ENCODE peak calls at places on chromosomes 6 and 20, in nine cellular contexts. F is hepatocyte; G is CD4-positive, alpha-beta memory T cell; Z is ascending aorta; H is GM23338; U is heart left ventricle; S is K562; V is ovary; W is body of pancreas. Q is an unnamed sample.

GRCh38 chr6:15062311-15063252 is 183.3 kb upstream of the JARID2 start:
- DNase-seq in V (no peak), F (peak; percentile 32), H (no peak), W (no peak), U (no peak), Z (no peak), G (no peak), S (peak; percentile 85), Q (no peak)

GRCh38 chr6:137970368-137970767 is 103.3 kb downstream of the TNFAIP3 start:
- DNase-seq in Z (no peak), G (no peak), S (peak; percentile 72), V (no peak), U (no peak), F (no peak), W (no peak), H (no peak), Q (no peak)

GRCh38 chr6:130825772-130826441 is 1.3 kb upstream of the SMLR1 start:
- DNase-seq in W (no peak), H (peak; percentile 62), S (no peak), Z (no peak), G (no peak), V (no peak), F (no peak), U (no peak), Q (no peak)

GRCh38 chr6:163427498-163428254 is 13.2 kb downstream of the QKI start:
- DNase-seq in W (no peak), V (no peak), U (no peak), S (peak; percentile 24), Z (no peak), F (peak; percentile 53), G (peak; percentile 12), H (peak; percentile 63), Q (no peak)

GRCh38 chr20:57977141-57977540 is 251.3 kb downstream of the ANKRD60 start:
- DNase-seq in V (no peak), W (no peak), H (no peak), F (no peak), Z (no peak), U (peak; percentile 46), G (no peak), S (no peak), Q (no peak)

GRCh38 chr6:165717732-165718465 is 54.9 kb upstream of the PDE10A start:
- DNase-seq in W (no peak), H (no peak), Z (no peak), S (no peak), G (no peak), F (no peak), V (no peak), U (no peak), Q (no peak)

GRCh38 chr20:36304786-36305495 is 1.2 kb upstream of the DLGAP4 start:
- DNase-seq in H (no peak), G (no peak), V (no peak), F (no peak), Z (no peak), W (no peak), U (no peak), S (no peak), Q (no peak)

GRCh38 chr6:64522859-64523258 is 887.3 kb downstream of the PHF3 start:
- DNase-seq in Z (no peak), G (no peak), V (no peak), W (no peak), F (no peak), S (no peak), U (no peak), H (peak; percentile 5), Q (no peak)

GRCh38 chr20:1005452-1006027 is 3.4 kb upstream of the RSPO4 start:
- DNase-seq in G (peak; percentile 5), U (no peak), H (peak; percentile 92), S (peak; percentile 71), W (peak; percentile 18), V (no peak), Z (no peak), F (peak; percentile 67), Q (peak; percentile 24)

GRCh38 chr6:76861403-76861802 is 601.9 kb downstream of the HTR1B start:
- DNase-seq in U (no peak), V (peak; percentile 15), F (peak; percentile 49), W (peak; percentile 38), H (peak; percentile 78), G (no peak), Z (no peak), S (no peak), Q (no peak)

GRCh38 chr6:22717906-22718305 is 148.5 kb downstream of the HDGFL1 start:
- DNase-seq in U (no peak), W (peak; percentile 28), S (no peak), G (no peak), H (no peak), Z (no peak), V (no peak), F (peak; percentile 11), Q (peak; percentile 40)

GRCh38 chr6:34658605-34659218 is 37.9 kb downstream of the ILRUN start:
- DNase-seq in V (no peak), G (no peak), Z (no peak), H (no peak), W (no peak), U (no peak), F (no peak), S (no peak), Q (no peak)

DNA sequence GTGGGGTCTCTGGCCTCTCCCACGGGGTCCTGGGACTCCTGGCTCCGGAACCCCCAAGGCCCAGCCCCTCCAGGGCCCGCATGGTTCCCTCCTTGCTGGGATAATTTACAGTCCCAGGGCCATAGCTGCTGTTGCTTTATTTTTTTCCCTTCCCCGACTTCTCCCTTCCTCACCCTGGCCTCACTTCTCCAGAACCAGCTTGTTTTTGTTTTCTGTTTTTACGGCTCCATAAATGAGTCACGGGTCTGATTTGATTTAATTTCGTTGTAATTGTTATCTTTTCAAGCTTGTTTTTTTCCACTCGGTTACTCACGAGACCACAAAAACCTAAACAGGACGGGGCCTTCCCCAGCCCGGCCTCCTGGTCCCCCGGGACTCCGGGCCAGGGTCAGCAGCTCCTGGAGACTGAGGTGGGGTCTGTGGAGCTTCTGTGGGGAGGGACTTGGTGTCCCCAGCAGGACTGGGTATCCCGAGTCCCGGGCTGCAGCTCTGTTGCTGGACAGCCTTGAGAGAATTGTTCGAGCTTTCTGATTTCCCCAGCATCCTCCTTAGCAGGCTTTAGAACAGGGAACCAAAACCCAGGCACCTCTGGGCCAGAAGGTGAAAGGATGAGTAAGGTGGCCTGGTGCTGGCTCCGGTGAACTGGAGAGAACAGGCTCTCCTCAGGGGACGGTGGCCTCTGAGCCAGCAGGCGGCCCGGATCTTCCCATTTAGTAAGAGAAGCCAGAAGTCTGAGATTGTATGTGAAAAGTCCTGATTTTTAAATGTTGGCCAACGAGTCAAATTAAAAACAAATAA is 94.9 kb downstream of the CEBPB start:
- DNase-seq in F (no peak), U (no peak), W (no peak), Z (no peak), H (no peak), S (no peak), G (no peak), V (peak; percentile 68), Q (no peak)
- H3K4me1 ChIP-seq in F (peaks cover 28% of the 10 kb centered on the region), U (peaks cover 65% of the 10 kb centered on the region), W (peaks cover 13% of the 10 kb centered on the region), Z (peaks cover 21% of the 10 kb centered on the region), H (no peaks in the 10 kb centered on the region), S (peaks cover 43% of the 10 kb centered on the region), G (peaks cover 6% of the 10 kb centered on the region), V (peaks cover 29% of the 10 kb centered on the region), Q (no peaks in the 10 kb centered on the region)

DNA sequence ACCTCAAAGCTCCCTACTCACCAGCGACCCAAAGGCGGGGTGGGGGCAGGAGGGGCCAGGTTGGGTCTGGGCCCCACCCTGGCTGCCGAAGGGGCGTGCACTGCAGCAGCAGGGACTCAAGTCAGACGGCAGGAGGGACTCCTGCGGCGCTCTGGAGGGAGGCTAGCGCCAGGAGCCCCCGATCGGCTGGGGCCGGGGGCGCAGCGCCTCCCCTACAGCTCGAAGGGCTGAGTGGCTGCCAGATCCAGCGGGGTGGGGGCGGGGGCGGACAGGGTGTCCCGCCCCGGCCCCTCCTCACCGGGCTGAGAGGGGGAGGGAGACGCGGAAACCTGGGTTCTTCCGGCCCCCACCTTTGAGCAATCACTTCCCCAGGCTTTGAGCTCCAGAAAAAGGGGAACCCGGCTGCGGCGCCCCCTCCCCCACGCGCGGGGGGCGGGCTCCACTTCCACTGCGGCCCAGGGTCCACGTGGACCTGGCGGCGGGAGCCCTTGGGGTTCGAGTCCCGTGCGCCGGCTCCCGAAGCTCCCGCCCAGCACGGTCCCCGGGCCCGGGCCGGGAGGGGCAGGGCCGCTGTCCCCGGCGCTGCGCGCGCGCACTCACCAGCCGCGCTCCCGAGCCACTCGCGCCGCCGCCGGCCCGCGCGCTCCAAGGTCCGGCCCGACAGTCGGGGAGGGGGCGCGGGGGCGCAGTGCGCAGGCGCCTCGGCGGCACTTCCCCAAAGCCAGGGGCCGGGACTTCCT is at the start of gene RGS19:
- DNase-seq in W (peak; percentile 69), U (peak; percentile 88), G (peak; percentile 69), S (peak; percentile 92), H (peak; percentile 77), F (peak; percentile 89), Z (no peak), V (peak; percentile 71), Q (peak; percentile 77)
- H3K4me1 ChIP-seq in W (peaks cover 32% of the 10 kb centered on the region), U (peaks cover 60% of the 10 kb centered on the region), G (peaks cover 47% of the 10 kb centered on the region), S (peaks cover 84% of the 10 kb centered on the region), H (peaks cover 22% of the 10 kb centered on the region), F (peaks cover 15% of the 10 kb centered on the region), Z (peaks cover 30% of the 10 kb centered on the region), V (no peaks in the 10 kb centered on the region), Q (peaks cover 39% of the 10 kb centered on the region)

DNA sequence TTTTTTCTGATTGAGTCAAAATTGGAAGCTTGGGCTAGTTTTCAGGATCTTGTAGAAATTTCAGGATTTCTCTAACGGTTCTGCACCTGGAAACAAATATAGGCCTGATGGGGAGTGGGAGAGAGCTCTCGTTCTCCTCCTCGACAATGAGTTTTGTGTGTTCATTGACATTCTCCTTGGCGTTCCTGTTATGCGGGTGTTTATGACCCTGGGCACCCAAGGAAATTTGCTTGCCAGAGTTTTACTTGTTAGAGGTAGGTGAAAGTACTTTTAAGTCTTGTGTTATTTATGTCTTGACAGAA is 2.2 kb downstream of the ASXL1 start:
- DNase-seq in H (no peak), W (no peak), V (no peak), F (no peak), U (no peak), Z (no peak), S (no peak), G (no peak), Q (no peak)
- H3K4me1 ChIP-seq in H (peaks cover 21% of the 10 kb centered on the region), W (peaks cover 76% of the 10 kb centered on the region), V (peaks cover 16% of the 10 kb centered on the region), F (peaks cover 43% of the 10 kb centered on the region), U (peaks cover 83% of the 10 kb centered on the region), Z (peaks cover 24% of the 10 kb centered on the region), S (peaks cover 17% of the 10 kb centered on the region), G (peaks cover 64% of the 10 kb centered on the region), Q (peaks cover 59% of the 10 kb centered on the region)

GRCh38 chr20:3804254-3804751 is 8.2 kb downstream of the CDC25B start:
- DNase-seq in G (no peak), F (no peak), U (no peak), H (no peak), S (no peak), Z (no peak), V (peak; percentile 24), W (no peak), Q (no peak)

GRCh38 chr20:3803854-3804253 is 7.7 kb downstream of the CDC25B start:
- DNase-seq in H (no peak), V (peak; percentile 31), S (no peak), G (no peak), W (no peak), Z (no peak), F (no peak), U (no peak), Q (no peak)

GRCh38 chr20:3805594-3806264 is 9.6 kb downstream of the CDC25B start:
- DNase-seq in G (no peak), V (peak; percentile 46), F (no peak), U (no peak), S (peak; percentile 55), H (no peak), W (no peak), Z (no peak), Q (no peak)

GRCh38 chr20:3803289-3803688 is 7.2 kb downstream of the CDC25B start:
- DNase-seq in U (no peak), G (no peak), F (no peak), Z (no peak), V (peak; percentile 33), H (no peak), W (no peak), S (no peak), Q (no peak)

GRCh38 chr20:3804781-3805180 is 8.7 kb downstream of the CDC25B start:
- DNase-seq in H (no peak), V (peak; percentile 34), F (no peak), U (no peak), S (no peak), Z (no peak), G (no peak), W (no peak), Q (no peak)
- H3K4me1 ChIP-seq in H (peaks cover 28% of the 10 kb centered on the region), V (peaks cover 16% of the 10 kb centered on the region), F (peaks cover 33% of the 10 kb centered on the region), U (peaks cover 64% of the 10 kb centered on the region), S (peaks cover 28% of the 10 kb centered on the region), Z (peaks cover 29% of the 10 kb centered on the region), G (peaks cover 93% of the 10 kb centered on the region), W (peaks cover 46% of the 10 kb centered on the region), Q (peaks cover 8% of the 10 kb centered on the region)

Q was measured in DND-41.